ENCODE peak calls at places on chromosomes 4 and X, in four cellular contexts. U is HCT116, E is K562, R is HepG2. L is an unnamed sample.

GRCh38 chr4:88185916-88186315 is 27.5 kb upstream of the ABCG2 start:
- DNase-seq in E (no peak), R (no peak), U (no peak), L (no peak)

GRCh38 chrX:154368630-154369452 is 5.6 kb downstream of the FLNA start:
- DNase-seq in E (peak; percentile 78), R (peak; percentile 66), U (peak; percentile 62), L (no peak)

GRCh38 chr4:39066371-39066770 is 4.3 kb downstream of the KLHL5 start:
- DNase-seq in U (no peak), E (no peak), R (no peak), L (no peak)

GRCh38 chr4:47703964-47704363 is 133.9 kb downstream of the CORIN start:
- DNase-seq in R (no peak), U (no peak), E (no peak), L (no peak)

GRCh38 chr4:152389359-152389758 is 146.5 kb downstream of the FBXW7 start:
- DNase-seq in E (no peak), U (no peak), R (no peak), L (no peak)

GRCh38 chr4:156875697-156876096 is 95.9 kb downstream of the PDGFC start:
- DNase-seq in U (no peak), R (no peak), E (no peak), L (no peak)

GRCh38 chr4:28654618-28655017 is 1794.0 kb downstream of the STIM2 start:
- DNase-seq in U (no peak), E (no peak), R (no peak), L (no peak)

GRCh38 chrX:120310861-120311631 is at the start of gene TMEM255A:
- DNase-seq in E (no peak), R (no peak), U (no peak), L (peak; percentile 47)

GRCh38 chr4:48578132-48578964 is 88.3 kb downstream of the ZAR1 start:
- DNase-seq in R (peak; percentile 64), U (peak; percentile 36), E (peak; percentile 57), L (peak; percentile 59)

GRCh38 chr4:86233681-86234080 is 126.2 kb downstream of the MAPK10 start:
- DNase-seq in U (no peak), E (no peak), R (no peak), L (no peak)

GRCh38 chrX:51496501-51497291 is at the start of gene NUDT11:
- DNase-seq in R (no peak), E (peak; percentile 41), U (no peak), L (peak; percentile 80)

GRCh38 chrX:49829016-49829415 is at the start of gene PAGE4:
- DNase-seq in E (peak; percentile 65), R (no peak), U (peak; percentile 6), L (peak; percentile 9)

GRCh38 chrX:20989361-20989760 is 384.9 kb upstream of the CNKSR2 start:
- DNase-seq in R (no peak), E (no peak), U (no peak), L (no peak)

GRCh38 chr4:160316036-160316435 is 1213.2 kb downstream of the RAPGEF2 start:
- DNase-seq in U (no peak), R (no peak), E (no peak), L (no peak)

GRCh38 chrX:15349046-15349445 is 13.7 kb upstream of the PIGA start:
- DNase-seq in R (peak; percentile 55), E (peak; percentile 15), U (peak; percentile 39), L (peak; percentile 62)

GRCh38 chr4:8744083-8744805 is 127.4 kb downstream of the HMX1 start:
- DNase-seq in U (no peak), E (peak; percentile 30), R (no peak), L (peak; percentile 55)

GRCh38 chr4:17624821-17625220 is 10.4 kb downstream of the MED28 start:
- DNase-seq in E (no peak), R (no peak), U (no peak), L (no peak)

GRCh38 chrX:24425806-24426205 is 39.3 kb upstream of the PDK3 start:
- DNase-seq in R (no peak), E (no peak), U (no peak), L (no peak)

GRCh38 chr4:11881364-11881763 is 452.7 kb upstream of the HS3ST1 start:
- DNase-seq in R (no peak), U (no peak), E (no peak), L (no peak)

GRCh38 chrX:38220936-38221386 is 290 bp upstream of the SRPX start:
- DNase-seq in E (no peak), U (no peak), R (no peak), L (no peak)

GRCh38 chr4:184824776-184825393 is 883 bp downstream of the ACSL1 start:
- DNase-seq in E (no peak), U (no peak), R (no peak), L (no peak)

GRCh38 chr4:88107406-88108107 is 50.9 kb downstream of the ABCG2 start:
- DNase-seq in E (no peak), U (no peak), R (peak; percentile 99), L (peak; percentile 18)

GRCh38 chrX:147917700-147918694 is 6.3 kb downstream of the FMR1 start:
- DNase-seq in R (no peak), U (no peak), E (no peak), L (no peak)

GRCh38 chrX:19382500-19383145 is 38.9 kb downstream of the PDHA1 start:
- DNase-seq in U (peak; percentile 15), E (peak; percentile 24), R (peak; percentile 14), L (peak; percentile 38)

GRCh38 chrX:65726708-65727107 is 59.3 kb downstream of the MSN start:
- DNase-seq in R (no peak), U (no peak), E (no peak), L (no peak)

GRCh38 chr4:4673070-4673469 is 131.2 kb upstream of the STX18 start:
- DNase-seq in E (peak; percentile 100), U (peak; percentile 95), R (no peak), L (peak; percentile 44)

DNA sequence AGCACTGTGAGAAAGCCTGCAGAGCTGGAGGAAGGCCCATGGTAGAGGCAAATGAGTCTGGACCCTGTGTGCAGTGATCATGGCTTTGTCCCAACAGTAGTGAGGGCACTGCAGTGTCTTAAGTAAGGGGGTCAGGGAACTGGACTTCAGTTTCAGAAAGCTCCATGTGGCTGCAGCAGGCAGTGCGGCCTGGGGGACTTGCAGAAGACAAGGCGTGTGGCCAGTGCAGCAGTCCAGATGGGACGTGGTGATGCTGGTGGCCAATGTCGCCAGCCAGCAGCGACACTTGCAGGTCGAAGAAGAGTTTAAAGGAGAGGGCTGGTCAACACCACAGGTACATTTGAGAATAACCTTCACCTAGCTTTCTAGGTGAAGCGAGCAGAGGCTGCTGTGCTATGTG is 113.4 kb downstream of the ZNF827 start:
- DNase-seq in E (no peak), R (no peak), U (no peak), L (no peak)
- TF ChIP-seq CTCF in E (peak; percentile 16), R (no peak), U (no peak), L (no peak)

GRCh38 chrX:130172127-130172834 is 519 bp downstream of the RAB33A start:
- DNase-seq in U (no peak), E (no peak), R (no peak), L (peak; percentile 48)

GRCh38 chrX:130171446-130172126 is at the start of gene RAB33A:
- DNase-seq in U (no peak), R (no peak), E (no peak), L (peak; percentile 76)

GRCh38 chrX:130174051-130174704 is 2.4 kb downstream of the RAB33A start:
- DNase-seq in R (no peak), U (no peak), E (no peak), L (peak; percentile 33)

GRCh38 chrX:130173190-130173895 is 1.6 kb downstream of the RAB33A start:
- DNase-seq in E (peak; percentile 43), U (no peak), R (no peak), L (no peak)

DNA sequence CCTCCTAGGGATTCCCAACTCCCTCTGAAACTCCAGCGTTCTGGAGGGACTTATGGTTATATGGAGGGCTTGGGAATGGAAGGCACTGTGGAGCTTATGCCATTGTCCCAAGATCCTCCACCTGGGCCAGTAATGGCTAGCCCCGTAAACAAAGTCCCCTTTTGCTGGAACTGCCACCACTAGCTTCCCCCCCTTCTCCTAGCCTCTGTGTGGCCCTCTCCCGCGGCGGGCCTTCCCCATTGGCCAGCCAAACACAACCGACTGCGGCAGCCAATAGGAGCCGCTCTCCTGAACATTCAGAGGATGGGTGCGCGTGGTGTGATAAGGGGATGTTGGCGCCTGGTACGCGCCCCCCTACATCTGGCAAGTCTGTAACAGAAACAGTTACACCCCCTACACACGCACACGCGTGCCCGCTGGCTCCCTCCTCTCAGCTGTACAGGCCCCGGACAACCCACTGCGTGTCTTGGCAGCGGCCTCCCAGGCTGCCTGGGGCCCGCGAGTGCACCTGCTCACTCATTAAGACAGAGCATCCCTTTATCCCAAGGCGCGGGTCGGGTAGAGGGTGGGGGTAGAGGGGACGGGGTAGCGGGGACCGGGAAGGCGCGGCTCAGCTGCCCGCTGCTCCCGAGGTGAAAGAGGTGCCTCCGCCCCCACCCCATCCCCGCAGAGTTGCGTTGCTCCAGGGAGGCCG is 863 bp upstream of the RAB33A start:
- DNase-seq in U (no peak), E (no peak), R (no peak), L (peak; percentile 83)
- TF ChIP-seq YY1 in U (no peak), E (no peak), R (no peak), L (no peak)

DNA sequence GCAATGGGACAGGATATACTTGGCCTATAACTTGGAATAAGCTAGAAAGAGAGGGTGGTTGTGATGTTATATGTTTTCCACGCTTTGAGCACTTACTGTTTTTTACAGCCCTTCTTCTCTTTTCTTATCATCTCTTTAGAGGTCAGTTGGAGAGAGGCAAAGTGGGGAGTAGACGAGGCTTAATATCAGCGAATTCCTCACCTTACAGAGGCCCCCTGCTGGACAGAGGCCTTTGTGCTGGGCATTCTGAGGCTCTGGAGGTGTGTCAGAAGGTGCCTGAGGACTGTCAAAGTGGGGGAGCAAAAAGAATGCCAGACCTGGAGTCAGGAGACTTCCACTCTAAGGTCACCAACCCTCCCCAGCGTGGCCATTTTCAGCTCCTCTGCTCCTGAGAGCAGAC is 42.5 kb downstream of the MAMLD1 start:
- DNase-seq in R (no peak), E (peak; percentile 13), U (no peak), L (no peak)
- TF ChIP-seq CTCF in R (peak; percentile 10), E (peak; percentile 29), U (peak; percentile 46), L (peak; percentile 25)

DNA sequence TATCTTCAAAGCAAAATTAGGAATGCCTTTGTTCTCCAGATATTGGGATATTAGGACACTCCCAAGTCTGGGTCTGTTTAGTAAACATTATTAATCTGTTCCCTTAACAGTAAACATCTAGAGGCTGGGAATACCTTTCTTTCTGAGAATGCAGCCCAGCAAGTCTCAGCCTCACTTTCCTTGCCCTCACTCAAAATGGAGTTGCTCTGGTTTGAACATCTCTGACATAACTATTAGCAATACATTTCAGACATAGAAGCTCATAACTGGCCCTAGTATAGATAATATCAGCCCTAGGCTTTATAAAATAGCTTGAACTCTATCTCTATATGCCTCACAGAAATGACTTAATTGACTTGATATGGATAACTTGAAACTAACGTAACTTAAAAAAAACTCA is 299.8 kb downstream of the SPATA18 start:
- DNase-seq in U (no peak), R (no peak), E (no peak), L (no peak)
- TF ChIP-seq YY1 in U (no peak), R (no peak), E (no peak), L (no peak)